ENCODE peak calls at places on chromosomes 13 and 19, in five cellular contexts. K is mesothelial cell of epicardium, W is nephron progenitor cell, D is HS-5, F is Caki2. A is an unnamed sample.
A peak's percentile ranks its signal among the peaks of the same experiment; 100 is the strongest.

GRCh38 chr13:100100115-100100879 is 11.4 kb downstream of the PCCA start:
- DNase-seq in W (no peak), K (no peak), F (peak; percentile 87), D (peak; percentile 32), A (peak; percentile 29)

GRCh38 chr19:19134687-19135158 is 3.6 kb downstream of the TMEM161A start:
- DNase-seq in K (no peak), D (no peak), F (no peak), W (peak; percentile 54), A (peak; percentile 93)

GRCh38 chr13:97978661-97979450 is 25.4 kb downstream of the IPO5 start:
- DNase-seq in W (no peak), F (no peak), K (no peak), D (no peak), A (no peak)

GRCh38 chr19:1513492-1514294 is 874 bp upstream of the ADAMTSL5 start:
- DNase-seq in K (no peak), W (peak; percentile 35), D (no peak), F (no peak), A (peak; percentile 44)

GRCh38 chr19:55179570-55180484 is at the start of gene SYT5:
- DNase-seq in K (peak; percentile 66), F (peak; percentile 58), W (peak; percentile 88), D (no peak), A (peak; percentile 83)

GRCh38 chr19:6003976-6004375 is 26.0 kb upstream of the RANBP3 start:
- DNase-seq in K (no peak), D (no peak), W (no peak), F (no peak), A (no peak)

GRCh38 chr13:97414392-97414791 is 19.6 kb upstream of the RAP2A start:
- DNase-seq in D (no peak), W (no peak), K (no peak), F (no peak), A (no peak)

GRCh38 chr13:72062566-72062965 is 195.6 kb upstream of the DACH1 start:
- DNase-seq in K (no peak), F (no peak), D (no peak), W (no peak), A (no peak)

GRCh38 chr19:28430214-28430613 is 782.7 kb downstream of the UQCRFS1 start:
- DNase-seq in K (no peak), F (no peak), D (no peak), W (no peak), A (no peak)

GRCh38 chr13:35703061-35703460 is 226.6 kb upstream of the MAB21L1 start:
- DNase-seq in W (no peak), K (no peak), F (no peak), D (no peak), A (no peak)

GRCh38 chr13:31639443-31640163 is 99.7 kb upstream of the RXFP2 start:
- DNase-seq in F (no peak), W (no peak), K (no peak), D (no peak), A (no peak)

GRCh38 chr13:46165485-46166220 is 16.3 kb downstream of the LCP1 start:
- DNase-seq in F (peak; percentile 8), K (no peak), W (no peak), D (peak; percentile 13), A (no peak)

A was measured in left kidney.